ENCODE peak calls at places on chromosomes 5 and 9, in four cellular contexts. J is lung, Q is left lung, U is left ventricle myocardium inferior. G is an unnamed sample. For H3K4me1, the result is how much of the 10 kb centered on the place peaks cover.

GRCh38 chr9:75964431-75964830 is 74.0 kb downstream of the PCSK5 start:
- DNase-seq in J (no peak), Q (no peak), U (no peak), G (no peak)

GRCh38 chr9:131275332-131276106 is 791 bp downstream of the FAM78A start:
- DNase-seq in J (no peak), Q (peak), U (peak), G (no peak)

GRCh38 chr5:84092738-84093137 is 291.9 kb downstream of the EDIL3 start:
- DNase-seq in J (no peak), Q (no peak), U (no peak), G (no peak)

GRCh38 chr5:180070726-180071417 is 687 bp downstream of the RNF130 start:
- DNase-seq in J (peak), Q (no peak), U (peak), G (no peak)

GRCh38 chr5:154834045-154834444 is 16.4 kb downstream of the FAXDC2 start:
- DNase-seq in J (no peak), Q (no peak), U (no peak), G (no peak)

GRCh38 chr5:147902606-147903115 is 3.7 kb downstream of the C5orf46 start:
- DNase-seq in J (no peak), Q (no peak), U (no peak), G (no peak)

GRCh38 chr5:6712136-6712581 is 1.1 kb upstream of the TENT4A start:
- DNase-seq in J (peak), Q (peak), U (peak), G (peak)

GRCh38 chr9:121745396-121745695 is 93.9 kb downstream of the DAB2IP start:
- DNase-seq in J (no peak), Q (no peak), U (no peak), G (no peak)

GRCh38 chr9:36928670-36929349 is 105.3 kb downstream of the PAX5 start:
- DNase-seq in J (no peak), Q (no peak), U (no peak), G (no peak)

GRCh38 chr5:177471610-177472356 is 1.7 kb downstream of the DBN1 start:
- DNase-seq in J (no peak), Q (no peak), U (peak), G (no peak)

GRCh38 chr9:26955222-26955903 is 849 bp upstream of the IFT74 start:
- DNase-seq in J (no peak), Q (no peak), U (no peak), G (no peak)

GRCh38 chr5:135010502-135011354 is 23.3 kb downstream of the PITX1 start:
- DNase-seq in J (no peak), Q (no peak), U (no peak), G (no peak)

GRCh38 chr5:150122158-150122510 is 33.5 kb downstream of the PDGFRB start:
- DNase-seq in J (no peak), Q (peak), U (no peak), G (no peak)

GRCh38 chr5:145944328-145944727 is 8.0 kb downstream of the SH3RF2 start:
- DNase-seq in J (no peak), Q (no peak), U (no peak), G (no peak)

GRCh38 chr9:125272697-125273096 is 11.1 kb downstream of the GAPVD1 start:
- DNase-seq in J (no peak), Q (no peak), U (no peak), G (no peak)

GRCh38 chr5:107112207-107112606 is 558.5 kb downstream of the EFNA5 start:
- DNase-seq in J (no peak), Q (no peak), U (no peak), G (no peak)

GRCh38 chr5:38445374-38446028 is 110.9 kb downstream of the LIFR start:
- DNase-seq in J (no peak), Q (no peak), U (peak), G (no peak)

GRCh38 chr5:165086424-165086823 is 1581.0 kb downstream of the MAT2B start:
- DNase-seq in J (no peak), Q (no peak), U (no peak), G (no peak)

GRCh38 chr9:121714075-121714705 is 62.8 kb downstream of the DAB2IP start:
- DNase-seq in J (no peak), Q (no peak), U (no peak), G (no peak)

GRCh38 chr9:88716636-88717035 is 181.7 kb downstream of the NXNL2 start:
- DNase-seq in J (no peak), Q (no peak), U (no peak), G (no peak)

GRCh38 chr5:149694007-149694406 is 36.1 kb upstream of the PPARGC1B start:
- DNase-seq in J (no peak), Q (no peak), U (peak), G (no peak)

GRCh38 chr5:137563301-137563645 is 64.1 kb upstream of the SPOCK1 start:
- DNase-seq in J (no peak), Q (no peak), U (no peak), G (no peak)

GRCh38 chr5:179287071-179287470 is 58.2 kb downstream of the ADAMTS2 start:
- DNase-seq in J (no peak), Q (peak), U (peak), G (no peak)

GRCh38 chr5:159310492-159310891 is 19.8 kb downstream of the IL12B start:
- DNase-seq in J (peak), Q (peak), U (no peak), G (peak)

GRCh38 chr5:159459951-159460538 is 129.8 kb upstream of the IL12B start:
- DNase-seq in J (no peak), Q (no peak), U (no peak), G (no peak)

GRCh38 chr9:116592926-116593325 is 94.2 kb upstream of the TRIM32 start:
- DNase-seq in J (no peak), Q (no peak), U (no peak), G (no peak)

GRCh38 chr5:87560528-87560927 is 147.8 kb upstream of the CCNH start:
- DNase-seq in J (no peak), Q (no peak), U (no peak), G (no peak)

GRCh38 chr9:120032639-120033038 is 547.3 kb downstream of the CDK5RAP2 start:
- DNase-seq in J (no peak), Q (no peak), U (no peak), G (no peak)

GRCh38 chr5:138963763-138964371 is 88.7 kb upstream of the LRRTM2 start:
- DNase-seq in J (no peak), Q (no peak), U (no peak), G (no peak)

GRCh38 chr5:152086668-152087067 is 162.0 kb upstream of the GLRA1 start:
- DNase-seq in J (no peak), Q (no peak), U (no peak), G (no peak)

GRCh38 chr5:65382582-65382981 is 99.1 kb downstream of the ADAMTS6 start:
- DNase-seq in J (no peak), Q (no peak), U (no peak), G (no peak)

GRCh38 chr5:41869150-41869738 is 981 bp downstream of the OXCT1 start:
- DNase-seq in J (peak), Q (peak), U (peak), G (no peak)

GRCh38 chr5:149141957-149142851 is 911 bp downstream of the ABLIM3 start:
- DNase-seq in J (no peak), Q (no peak), U (peak), G (no peak)

GRCh38 chr9:104494808-104495207 is 9.3 kb upstream of the OR13F1 start:
- DNase-seq in J (no peak), Q (no peak), U (no peak), G (no peak)

GRCh38 chr5:68227532-68228160 is 12.1 kb downstream of the PIK3R1 start:
- DNase-seq in J (no peak), Q (no peak), U (no peak), G (no peak)

GRCh38 chr9:84228130-84228735 is 112.3 kb downstream of the SLC28A3 start:
- DNase-seq in J (no peak), Q (no peak), U (no peak), G (no peak)

GRCh38 chr9:93013856-93014582 is 44.5 kb upstream of the SUSD3 start:
- DNase-seq in J (no peak), Q (no peak), U (no peak), G (no peak)

GRCh38 chr9:72292184-72292787 is 72.7 kb downstream of the ZFAND5 start:
- DNase-seq in J (no peak), Q (no peak), U (no peak), G (no peak)
- H3K4me1 ChIP-seq in J (under half), Q (under half), U (under half), G (under half)

GRCh38 chr5:133428072-133428660 is 184.2 kb downstream of the FSTL4 start:
- DNase-seq in J (no peak), Q (no peak), U (no peak), G (no peak)
- H3K4me1 ChIP-seq in J (under half), Q (under half), U (under half), G (under half)

GRCh38 chr5:174576042-174576441 is 148.3 kb upstream of the MSX2 start:
- DNase-seq in J (no peak), Q (no peak), U (no peak), G (no peak)

GRCh38 chr5:174572591-174572990 is 151.8 kb upstream of the MSX2 start:
- DNase-seq in J (no peak), Q (no peak), U (no peak), G (no peak)

GRCh38 chr5:174571662-174572397 is 152.6 kb upstream of the MSX2 start:
- DNase-seq in J (peak), Q (peak), U (peak), G (no peak)

GRCh38 chr5:174573210-174574014 is 151.0 kb upstream of the MSX2 start:
- DNase-seq in J (no peak), Q (peak), U (no peak), G (no peak)

GRCh38 chr5:174575043-174575442 is 149.3 kb upstream of the MSX2 start:
- DNase-seq in J (no peak), Q (no peak), U (no peak), G (no peak)
- H3K4me1 ChIP-seq in J (under half), Q (under half), U (under half), G (under half)

GRCh38 chr9:35756275-35756742 is 2.2 kb upstream of the MSMP start:
- DNase-seq in J (peak), Q (peak), U (peak), G (no peak)
- H3K4me1 ChIP-seq in J (under half), Q (under half), U (under half), G (under half)